ENCODE peak calls at places on chromosomes 3 and 15, in six cellular contexts. A is right lobe of liver, F is AG10803, R is endodermal cell, S is RWPE2, K is PC-9. Q is an unnamed sample.

GRCh38 chr3:152396867-152397266 is 128.1 kb downstream of the MBNL1 start:
- DNase-seq in A (no peak), F (no peak), R (no peak), S (no peak), K (no peak), Q (no peak)

GRCh38 chr3:87468938-87469337 is 192.6 kb upstream of the POU1F1 start:
- DNase-seq in A (no peak), F (peak), R (no peak), S (no peak), K (no peak), Q (no peak)

GRCh38 chr3:186128158-186128557 is 19.3 kb upstream of the ETV5 start:
- DNase-seq in A (no peak), F (no peak), R (peak), S (no peak), K (no peak), Q (no peak)

GRCh38 chr3:156181509-156181908 is 61.1 kb downstream of the KCNAB1 start:
- DNase-seq in A (no peak), F (peak), R (no peak), S (no peak), K (no peak), Q (no peak)

GRCh38 chr15:73010154-73011152 is 41.8 kb upstream of the NEO1 start:
- DNase-seq in A (no peak), F (no peak), R (no peak), S (no peak), K (no peak), Q (no peak)

GRCh38 chr15:85154061-85154460 is 172.4 kb downstream of the PDE8A start:
- DNase-seq in A (no peak), F (no peak), R (peak), S (no peak), K (no peak), Q (no peak)

GRCh38 chr3:138861755-138862333 is 27.1 kb upstream of the PIK3CB start:
- DNase-seq in A (no peak), F (peak), R (peak), S (no peak), K (no peak), Q (no peak)

GRCh38 chr15:86444527-86444926 is 364.9 kb downstream of the AGBL1 start:
- DNase-seq in A (no peak), F (no peak), R (peak), S (no peak), K (no peak), Q (no peak)

GRCh38 chr15:83854950-83855707 is 201.2 kb downstream of the ADAMTSL3 start:
- DNase-seq in A (no peak), F (no peak), R (no peak), S (no peak), K (no peak), Q (peak)

GRCh38 chr3:126467611-126467955 is 8.1 kb downstream of the ZXDC start:
- DNase-seq in A (peak), F (no peak), R (peak), S (peak), K (no peak), Q (peak)

GRCh38 chr3:141941093-141941492 is 64.7 kb downstream of the ATP1B3 start:
- DNase-seq in A (no peak), F (no peak), R (no peak), S (no peak), K (peak), Q (no peak)

GRCh38 chr3:141684758-141685157 is 53.3 kb upstream of the RNF7 start:
- DNase-seq in A (no peak), F (no peak), R (no peak), S (no peak), K (no peak), Q (no peak)

GRCh38 chr3:158819282-158819681 is 17.4 kb downstream of the MFSD1 start:
- DNase-seq in A (no peak), F (no peak), R (no peak), S (no peak), K (no peak), Q (no peak)

GRCh38 chr3:160829486-160830009 is 73.5 kb downstream of the PPM1L start:
- DNase-seq in A (no peak), F (no peak), R (no peak), S (no peak), K (no peak), Q (no peak)

GRCh38 chr15:49847937-49848823 is 227.3 kb downstream of the DTWD1 start:
- DNase-seq in A (no peak), F (peak), R (no peak), S (no peak), K (no peak), Q (no peak)

GRCh38 chr15:69568621-69569020 is 116.0 kb downstream of the RPLP1 start:
- DNase-seq in A (no peak), F (peak), R (no peak), S (no peak), K (no peak), Q (no peak)

GRCh38 chr3:117756580-117756979 is 1047.0 kb downstream of the TUSC7 start:
- DNase-seq in A (no peak), F (no peak), R (peak), S (no peak), K (no peak), Q (no peak)

DNA sequence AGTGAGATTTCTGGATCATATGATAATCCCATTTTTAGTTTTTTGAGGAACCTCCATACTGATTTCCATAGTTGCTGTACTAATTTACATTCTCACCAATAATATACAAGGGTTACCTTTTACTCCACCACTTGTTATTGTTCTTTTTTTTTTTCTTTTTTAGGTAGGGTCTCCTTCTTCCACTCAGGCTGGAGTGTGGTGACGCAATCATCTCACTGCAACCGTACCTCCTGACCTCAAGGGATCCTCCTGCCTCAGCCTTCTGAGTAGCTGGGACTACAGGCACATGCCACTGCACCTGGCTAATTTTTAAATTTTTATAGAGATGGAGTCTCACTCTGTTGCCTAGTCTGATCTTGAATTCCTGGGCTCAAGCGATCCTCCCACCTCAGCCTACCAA is 24.4 kb upstream of the CNOT10 start:
- DNase-seq in A (no peak), F (no peak), R (no peak), S (no peak), K (no peak), Q (no peak)
- TF ChIP-seq CTCF in A (no peak), F (no peak), R (no peak), S (no peak), K (no peak), Q (no peak)

DNA sequence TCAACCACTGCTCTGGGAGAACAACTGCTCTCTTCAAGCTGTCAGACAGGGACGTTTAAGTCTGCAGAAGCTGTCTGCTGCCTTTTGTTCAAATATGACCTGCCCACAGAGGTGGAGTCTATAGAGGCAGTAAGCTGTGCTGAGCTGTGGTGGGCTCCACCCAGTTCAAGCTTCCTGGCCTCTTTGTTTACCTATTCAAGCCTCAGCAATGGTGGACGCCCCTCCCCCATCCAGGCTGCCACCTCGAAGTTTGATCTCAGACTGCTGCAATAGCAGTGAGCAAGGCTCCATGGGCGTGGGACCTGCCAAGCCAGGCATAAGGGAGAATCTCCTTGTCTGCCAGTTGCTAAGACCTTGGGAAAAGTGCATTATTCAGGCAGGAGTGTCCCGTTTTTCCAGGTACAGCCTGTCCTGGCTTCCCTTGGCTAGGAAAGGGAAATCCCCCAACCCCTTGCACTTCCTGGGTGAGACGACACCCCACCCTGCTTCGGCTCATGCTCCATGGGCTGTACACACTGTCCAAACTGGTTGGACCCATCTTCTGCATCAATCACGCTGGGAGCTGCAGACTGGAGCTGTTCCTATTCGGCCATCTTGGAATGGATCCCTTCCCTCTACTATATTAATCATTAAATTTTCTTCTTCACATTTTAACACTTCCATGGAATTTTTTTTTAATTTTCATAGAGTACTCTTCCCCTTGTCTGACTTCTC is 167.0 kb upstream of the UBE2E2 start:
- DNase-seq in A (no peak), F (no peak), R (peak), S (peak), K (peak), Q (no peak)
- TF ChIP-seq CTCF in A (no peak), F (no peak), R (no peak), S (no peak), K (no peak), Q (no peak)

GRCh38 chr15:55627730-55628368 is 39.7 kb upstream of the PYGO1 start:
- DNase-seq in A (no peak), F (peak), R (peak), S (peak), K (peak), Q (no peak)
- TF ChIP-seq CTCF in A (no peak), F (peak), R (peak), S (no peak), K (no peak), Q (no peak)

GRCh38 chr3:133379926-133380325 is 19.9 kb upstream of the BFSP2 start:
- DNase-seq in A (no peak), F (no peak), R (no peak), S (no peak), K (no peak), Q (no peak)

GRCh38 chr3:133380481-133381225 is 19.2 kb upstream of the BFSP2 start:
- DNase-seq in A (no peak), F (no peak), R (no peak), S (no peak), K (no peak), Q (no peak)

GRCh38 chr3:133376805-133377204 is 23.1 kb upstream of the BFSP2 start:
- DNase-seq in A (no peak), F (no peak), R (no peak), S (no peak), K (no peak), Q (no peak)

GRCh38 chr3:133374706-133375105 is 25.1 kb upstream of the BFSP2 start:
- DNase-seq in A (no peak), F (no peak), R (no peak), S (no peak), K (no peak), Q (no peak)

GRCh38 chr3:133377396-133377795 is 22.5 kb upstream of the BFSP2 start:
- DNase-seq in A (no peak), F (peak), R (peak), S (no peak), K (no peak), Q (no peak)
- TF ChIP-seq CTCF in A (peak), F (peak), R (peak), S (peak), K (peak), Q (no peak)

GRCh38 chr15:39974656-39975230 is 40.8 kb downstream of the EIF2AK4 start:
- DNase-seq in A (no peak), F (peak), R (no peak), S (no peak), K (no peak), Q (no peak)

GRCh38 chr15:39979606-39980005 is 45.7 kb downstream of the EIF2AK4 start:
- DNase-seq in A (no peak), F (no peak), R (no peak), S (no peak), K (no peak), Q (no peak)

GRCh38 chr15:39976291-39977274 is 42.7 kb downstream of the EIF2AK4 start:
- DNase-seq in A (peak), F (peak), R (peak), S (peak), K (no peak), Q (peak)
- TF ChIP-seq CTCF in A (peak), F (peak), R (peak), S (peak), K (no peak), Q (no peak)

DNA sequence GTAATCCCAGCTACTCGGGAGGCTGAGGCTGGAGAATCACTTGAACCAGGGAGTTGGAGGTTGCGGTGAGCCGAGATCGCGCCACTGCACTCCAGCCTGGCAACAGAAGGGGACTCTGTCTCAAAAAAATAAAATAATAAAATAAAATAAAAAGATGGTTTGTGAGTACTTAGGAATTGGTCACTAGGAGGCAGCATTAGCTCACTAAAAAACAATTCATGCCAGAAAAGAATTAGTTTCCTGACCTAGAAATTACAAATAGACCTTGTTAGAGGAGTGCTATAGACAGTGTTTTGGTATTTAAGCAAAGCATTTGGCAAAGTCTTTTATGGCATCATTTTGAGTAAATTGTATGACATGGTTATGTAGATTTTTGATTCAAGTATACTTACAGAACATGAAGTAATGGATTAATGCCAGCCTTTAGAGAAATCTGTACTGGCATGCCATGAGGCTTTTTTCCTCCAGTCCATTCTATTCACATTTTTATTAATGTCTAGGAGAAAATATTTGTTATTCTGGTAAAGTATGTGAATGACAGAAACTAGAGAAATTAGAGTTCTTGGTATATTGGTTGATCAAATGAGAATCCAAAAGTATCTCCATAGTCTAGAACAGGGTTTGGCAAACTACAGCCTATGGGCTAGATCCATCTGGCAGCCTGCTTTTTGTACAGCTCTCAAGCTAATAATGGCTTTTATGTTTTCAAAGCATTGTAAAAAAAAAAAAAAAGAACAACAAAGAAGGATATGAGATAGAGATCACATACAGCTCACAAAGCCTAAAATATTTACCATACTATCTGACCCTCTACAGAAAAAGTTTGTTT is 81.6 kb downstream of the LRRC49 start:
- DNase-seq in A (no peak), F (peak), R (no peak), S (no peak), K (peak), Q (no peak)
- TF ChIP-seq CTCF in A (peak), F (peak), R (peak), S (peak), K (peak), Q (no peak)

GRCh38 chr3:153767601-153768558 is 353.3 kb upstream of the ARHGEF26 start:
- DNase-seq in A (no peak), F (no peak), R (no peak), S (no peak), K (peak), Q (no peak)

GRCh38 chr3:153768559-153769469 is 352.4 kb upstream of the ARHGEF26 start:
- DNase-seq in A (no peak), F (peak), R (peak), S (no peak), K (peak), Q (peak)
- TF ChIP-seq CTCF in A (peak), F (peak), R (peak), S (peak), K (peak), Q (peak)

GRCh38 chr15:92205255-92205739 is 188.4 kb upstream of the ST8SIA2 start:
- DNase-seq in A (peak), F (peak), R (peak), S (no peak), K (no peak), Q (no peak)
- TF ChIP-seq CTCF in A (peak), F (peak), R (peak), S (peak), K (no peak), Q (no peak)

GRCh38 chr15:63601727-63602185 is 4.6 kb downstream of the FBXL22 start:
- DNase-seq in A (no peak), F (no peak), R (no peak), S (no peak), K (peak), Q (peak)

GRCh38 chr15:63600646-63601025 is 3.4 kb downstream of the FBXL22 start:
- DNase-seq in A (peak), F (peak), R (peak), S (peak), K (peak), Q (peak)

GRCh38 chr15:63602595-63602994 is 5.4 kb downstream of the FBXL22 start:
- DNase-seq in A (no peak), F (no peak), R (no peak), S (no peak), K (no peak), Q (no peak)

GRCh38 chr15:63600001-63600645 is 2.9 kb downstream of the FBXL22 start:
- DNase-seq in A (no peak), F (no peak), R (peak), S (no peak), K (peak), Q (no peak)

DNA sequence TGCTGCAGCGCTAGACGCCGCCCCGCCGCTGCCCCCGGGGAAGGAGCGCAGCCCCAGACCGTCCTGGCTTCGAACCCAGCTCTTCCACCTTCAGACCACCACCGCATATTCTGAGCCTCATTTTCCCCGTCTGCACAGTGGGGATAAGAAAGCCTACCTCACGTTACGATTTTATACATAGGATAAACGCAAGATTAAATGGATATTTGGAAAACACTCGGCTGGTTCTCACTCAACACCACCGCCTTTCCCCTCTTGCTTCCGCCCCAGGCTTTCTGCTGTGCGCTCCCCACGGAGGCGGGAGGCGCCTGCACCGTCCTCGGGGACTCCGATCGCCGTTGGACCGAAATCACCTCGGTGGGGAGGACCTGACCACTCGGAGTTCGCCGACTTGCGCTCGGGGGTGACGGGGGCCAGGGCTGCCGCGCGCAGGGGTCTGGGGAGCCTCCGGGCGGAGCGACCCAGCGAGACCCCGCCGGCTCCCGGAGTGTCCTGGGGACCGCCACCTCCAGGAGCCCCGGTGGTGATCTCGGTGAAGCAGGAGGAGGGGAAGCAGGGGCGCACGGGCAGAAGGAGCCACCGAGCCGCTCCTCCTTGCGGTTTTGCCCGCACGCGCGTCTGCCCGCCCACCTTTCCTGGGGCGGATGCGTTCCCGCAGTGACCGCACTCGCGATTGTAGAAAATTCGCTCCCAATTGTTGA is 4.0 kb downstream of the FBXL22 start:
- DNase-seq in A (no peak), F (peak), R (peak), S (no peak), K (peak), Q (peak)
- TF ChIP-seq CTCF in A (no peak), F (no peak), R (peak), S (peak), K (no peak), Q (no peak)

GRCh38 chr3:48929358-48930035 is 10.9 kb downstream of the ARIH2 start:
- DNase-seq in A (no peak), F (no peak), R (no peak), S (no peak), K (no peak), Q (no peak)

GRCh38 chr3:48930590-48930989 is 11.9 kb downstream of the ARIH2 start:
- DNase-seq in A (no peak), F (peak), R (no peak), S (no peak), K (no peak), Q (no peak)

GRCh38 chr3:48926425-48927392 is 8.1 kb downstream of the ARIH2 start:
- DNase-seq in A (peak), F (peak), R (no peak), S (no peak), K (no peak), Q (no peak)

GRCh38 chr3:48928679-48929078 is 10.0 kb downstream of the ARIH2 start:
- DNase-seq in A (no peak), F (no peak), R (no peak), S (no peak), K (no peak), Q (no peak)

GRCh38 chr3:48927928-48928327 is 9.3 kb downstream of the ARIH2 start:
- DNase-seq in A (no peak), F (no peak), R (no peak), S (no peak), K (no peak), Q (no peak)
- TF ChIP-seq CTCF in A (no peak), F (no peak), R (no peak), S (no peak), K (no peak), Q (no peak)

Q was measured in pancreas.